ENCODE peak calls at places on chromosomes 5 and 9, in five cellular contexts. One of them, this sample, is unnamed.

GRCh38 chr5:157562111-157562581 is 13.4 kb downstream of the ADAM19 start:
- DNase-seq in NCI-H187 treated with DMSO at 0.1 percent for 48 hours: no peak
- DNase-seq in COR-L47: no peak
- DNase-seq in AG08396: peak; percentile 41
- DNase-seq in ACHN: no peak
- DNase-seq in this sample: no peak

GRCh38 chr9:121274851-121275250 is 6.9 kb downstream of the GSN start:
- DNase-seq in NCI-H187 treated with DMSO at 0.1 percent for 48 hours: no peak
- DNase-seq in COR-L47: no peak
- DNase-seq in AG08396: no peak
- DNase-seq in ACHN: no peak
- DNase-seq in this sample: no peak

GRCh38 chr9:3868012-3868411 is 342.2 kb upstream of the RFX3 start:
- DNase-seq in NCI-H187 treated with DMSO at 0.1 percent for 48 hours: no peak
- DNase-seq in COR-L47: no peak
- DNase-seq in AG08396: no peak
- DNase-seq in ACHN: no peak
- DNase-seq in this sample: no peak

GRCh38 chr5:109652096-109652495 is 37.6 kb upstream of the MAN2A1 start:
- DNase-seq in NCI-H187 treated with DMSO at 0.1 percent for 48 hours: no peak
- DNase-seq in COR-L47: no peak
- DNase-seq in AG08396: no peak
- DNase-seq in ACHN: no peak
- DNase-seq in this sample: no peak

GRCh38 chr5:163434410-163434866 is 3.0 kb upstream of the CCNG1 start:
- DNase-seq in NCI-H187 treated with DMSO at 0.1 percent for 48 hours: no peak
- DNase-seq in COR-L47: peak; percentile 3
- DNase-seq in AG08396: no peak
- DNase-seq in ACHN: peak; percentile 19
- DNase-seq in this sample: no peak

GRCh38 chr5:115460476-115460875 is 84.1 kb downstream of the FEM1C start:
- DNase-seq in NCI-H187 treated with DMSO at 0.1 percent for 48 hours: no peak
- DNase-seq in COR-L47: no peak
- DNase-seq in AG08396: peak; percentile 36
- DNase-seq in ACHN: peak; percentile 62
- DNase-seq in this sample: no peak

GRCh38 chr5:89374144-89374784 is 491.3 kb upstream of the MEF2C start:
- DNase-seq in NCI-H187 treated with DMSO at 0.1 percent for 48 hours: no peak
- DNase-seq in COR-L47: peak; percentile 66
- DNase-seq in AG08396: no peak
- DNase-seq in ACHN: no peak
- DNase-seq in this sample: peak; percentile 19

GRCh38 chr9:89629096-89629976 is 24.5 kb downstream of the GADD45G start:
- DNase-seq in NCI-H187 treated with DMSO at 0.1 percent for 48 hours: no peak
- DNase-seq in COR-L47: no peak
- DNase-seq in AG08396: no peak
- DNase-seq in ACHN: no peak
- DNase-seq in this sample: no peak

GRCh38 chr9:74494490-74494889 is 2.6 kb upstream of the RORB start:
- DNase-seq in NCI-H187 treated with DMSO at 0.1 percent for 48 hours: no peak
- DNase-seq in COR-L47: no peak
- DNase-seq in AG08396: no peak
- DNase-seq in ACHN: no peak
- DNase-seq in this sample: no peak

GRCh38 chr9:35867538-35867937 is 2.7 kb downstream of the OR13J1 start:
- DNase-seq in NCI-H187 treated with DMSO at 0.1 percent for 48 hours: no peak
- DNase-seq in COR-L47: no peak
- DNase-seq in AG08396: no peak
- DNase-seq in ACHN: no peak
- DNase-seq in this sample: no peak

GRCh38 chr9:121353246-121353975 is 16.6 kb downstream of the STOM start:
- DNase-seq in NCI-H187 treated with DMSO at 0.1 percent for 48 hours: no peak
- DNase-seq in COR-L47: no peak
- DNase-seq in AG08396: no peak
- DNase-seq in ACHN: no peak
- DNase-seq in this sample: no peak

GRCh38 chr9:129962889-129963703 is 79.9 kb downstream of the FNBP1 start:
- DNase-seq in NCI-H187 treated with DMSO at 0.1 percent for 48 hours: no peak
- DNase-seq in COR-L47: no peak
- DNase-seq in AG08396: peak; percentile 26
- DNase-seq in ACHN: no peak
- DNase-seq in this sample: peak; percentile 1

GRCh38 chr9:107810493-107810931 is 320.9 kb upstream of the KLF4 start:
- DNase-seq in NCI-H187 treated with DMSO at 0.1 percent for 48 hours: no peak
- DNase-seq in COR-L47: no peak
- DNase-seq in AG08396: peak; percentile 47
- DNase-seq in ACHN: no peak
- DNase-seq in this sample: no peak

GRCh38 chr9:1018121-1018520 is 32.0 kb upstream of the DMRT2 start:
- DNase-seq in NCI-H187 treated with DMSO at 0.1 percent for 48 hours: no peak
- DNase-seq in COR-L47: no peak
- DNase-seq in AG08396: no peak
- DNase-seq in ACHN: no peak
- DNase-seq in this sample: no peak

GRCh38 chr5:56316302-56316994 is 83.3 kb upstream of the ANKRD55 start:
- DNase-seq in NCI-H187 treated with DMSO at 0.1 percent for 48 hours: no peak
- DNase-seq in COR-L47: no peak
- DNase-seq in AG08396: no peak
- DNase-seq in ACHN: no peak
- DNase-seq in this sample: no peak

GRCh38 chr9:86685556-86685955 is 261.8 kb downstream of the GAS1 start:
- DNase-seq in NCI-H187 treated with DMSO at 0.1 percent for 48 hours: no peak
- DNase-seq in COR-L47: no peak
- DNase-seq in AG08396: no peak
- DNase-seq in ACHN: no peak
- DNase-seq in this sample: no peak

GRCh38 chr5:59519338-59519737 is 374.2 kb downstream of the PDE4D start:
- DNase-seq in NCI-H187 treated with DMSO at 0.1 percent for 48 hours: no peak
- DNase-seq in COR-L47: no peak
- DNase-seq in AG08396: no peak
- DNase-seq in ACHN: no peak
- DNase-seq in this sample: no peak

GRCh38 chr5:175688352-175689146 is 30.7 kb downstream of the HRH2 start:
- DNase-seq in NCI-H187 treated with DMSO at 0.1 percent for 48 hours: no peak
- DNase-seq in COR-L47: no peak
- DNase-seq in AG08396: no peak
- DNase-seq in ACHN: no peak
- DNase-seq in this sample: no peak

GRCh38 chr5:31944683-31945445 is 229.3 kb downstream of the GOLPH3 start:
- DNase-seq in NCI-H187 treated with DMSO at 0.1 percent for 48 hours: no peak
- DNase-seq in COR-L47: peak; percentile 4
- DNase-seq in AG08396: no peak
- DNase-seq in ACHN: no peak
- DNase-seq in this sample: peak; percentile 92

GRCh38 chr5:150780180-150780692 is 1.7 kb downstream of the SMIM3 start:
- DNase-seq in NCI-H187 treated with DMSO at 0.1 percent for 48 hours: no peak
- DNase-seq in COR-L47: no peak
- DNase-seq in AG08396: peak; percentile 45
- DNase-seq in ACHN: no peak
- DNase-seq in this sample: no peak

GRCh38 chr5:125109293-125109692 is 362.9 kb upstream of the ZNF608 start:
- DNase-seq in NCI-H187 treated with DMSO at 0.1 percent for 48 hours: peak; percentile 33
- DNase-seq in COR-L47: peak; percentile 15
- DNase-seq in AG08396: no peak
- DNase-seq in ACHN: no peak
- DNase-seq in this sample: no peak

GRCh38 chr5:129459485-129460120 is 495 bp upstream of the ADAMTS19 start:
- DNase-seq in NCI-H187 treated with DMSO at 0.1 percent for 48 hours: no peak
- DNase-seq in COR-L47: no peak
- DNase-seq in AG08396: peak; percentile 17
- DNase-seq in ACHN: no peak
- DNase-seq in this sample: no peak

GRCh38 chr9:83981126-83981871 is 694 bp downstream of the RMI1 start:
- DNase-seq in NCI-H187 treated with DMSO at 0.1 percent for 48 hours: no peak
- DNase-seq in COR-L47: peak; percentile 60
- DNase-seq in AG08396: peak; percentile 51
- DNase-seq in ACHN: peak; percentile 26
- DNase-seq in this sample: no peak

GRCh38 chr5:43652537-43653302 is 49.7 kb downstream of the NNT start:
- DNase-seq in NCI-H187 treated with DMSO at 0.1 percent for 48 hours: no peak
- DNase-seq in COR-L47: no peak
- DNase-seq in AG08396: no peak
- DNase-seq in ACHN: no peak
- DNase-seq in this sample: no peak

GRCh38 chr9:121906074-121906520 is 187.0 kb downstream of the TTLL11 start:
- DNase-seq in NCI-H187 treated with DMSO at 0.1 percent for 48 hours: no peak
- DNase-seq in COR-L47: no peak
- DNase-seq in AG08396: no peak
- DNase-seq in ACHN: no peak
- DNase-seq in this sample: no peak

GRCh38 chr5:57171818-57172465 is 1.9 kb upstream of the GPBP1 start:
- DNase-seq in NCI-H187 treated with DMSO at 0.1 percent for 48 hours: no peak
- DNase-seq in COR-L47: no peak
- DNase-seq in AG08396: no peak
- DNase-seq in ACHN: peak; percentile 1
- DNase-seq in this sample: no peak

GRCh38 chr5:74336286-74336685 is 304.2 kb downstream of the ENC1 start:
- DNase-seq in NCI-H187 treated with DMSO at 0.1 percent for 48 hours: no peak
- DNase-seq in COR-L47: no peak
- DNase-seq in AG08396: no peak
- DNase-seq in ACHN: peak; percentile 33
- DNase-seq in this sample: no peak

GRCh38 chr5:179558912-179559279 is 8.5 kb downstream of the RUFY1 start:
- DNase-seq in NCI-H187 treated with DMSO at 0.1 percent for 48 hours: no peak
- DNase-seq in COR-L47: peak; percentile 85
- DNase-seq in AG08396: peak; percentile 47
- DNase-seq in ACHN: no peak
- DNase-seq in this sample: peak; percentile 3

GRCh38 chr9:17349816-17350215 is 215.0 kb downstream of the CNTLN start:
- DNase-seq in NCI-H187 treated with DMSO at 0.1 percent for 48 hours: no peak
- DNase-seq in COR-L47: no peak
- DNase-seq in AG08396: peak; percentile 52
- DNase-seq in ACHN: peak; percentile 10
- DNase-seq in this sample: no peak

GRCh38 chr9:133779081-133779480 is 40.9 kb upstream of the SARDH start:
- DNase-seq in NCI-H187 treated with DMSO at 0.1 percent for 48 hours: no peak
- DNase-seq in COR-L47: no peak
- DNase-seq in AG08396: no peak
- DNase-seq in ACHN: no peak
- DNase-seq in this sample: no peak